ENCODE peak calls at places on chromosomes 4 and X, in four cellular contexts. One of them, this sample, is unnamed.

GRCh38 chrX:1524874-1525582 is 12.0 kb downstream of the P2RY8 start:
- DNase-seq in H1: no peak
- DNase-seq in K562: no peak
- DNase-seq in GM12878: no peak
- DNase-seq in this sample: no peak

GRCh38 chrX:82370978-82371646 is 1137.0 kb upstream of the POU3F4 start:
- DNase-seq in K562: no peak
- DNase-seq in H1: no peak
- DNase-seq in GM12878: no peak
- DNase-seq in this sample: no peak

GRCh38 chrX:51215266-51215665 is 117.4 kb upstream of the NUDT10 start:
- DNase-seq in H1: no peak
- DNase-seq in K562: peak; percentile 0
- DNase-seq in GM12878: no peak
- DNase-seq in this sample: no peak

GRCh38 chr4:173217727-173218126 is 49.1 kb downstream of the GALNT7 start:
- DNase-seq in H1: no peak
- DNase-seq in GM12878: no peak
- DNase-seq in K562: peak; percentile 56
- DNase-seq in this sample: no peak

GRCh38 chrX:38799995-38800394 is 1.3 kb upstream of the MID1IP1 start:
- DNase-seq in K562: peak; percentile 58
- DNase-seq in GM12878: no peak
- DNase-seq in H1: no peak
- DNase-seq in this sample: no peak

GRCh38 chr4:55637272-55637820 is 1.2 kb upstream of the NMU start:
- DNase-seq in K562: peak; percentile 88
- DNase-seq in GM12878: no peak
- DNase-seq in H1: no peak
- DNase-seq in this sample: no peak

GRCh38 chr4:117783716-117784115 is 250.6 kb upstream of the NDST3 start:
- DNase-seq in H1: no peak
- DNase-seq in GM12878: no peak
- DNase-seq in K562: no peak
- DNase-seq in this sample: no peak

GRCh38 chrX:15498741-15499140 is 1.9 kb upstream of the BMX start:
- DNase-seq in H1: no peak
- DNase-seq in GM12878: no peak
- DNase-seq in K562: no peak
- DNase-seq in this sample: no peak

GRCh38 chr4:66590488-66591215 is 920.4 kb upstream of the EPHA5 start:
- DNase-seq in K562: no peak
- DNase-seq in H1: no peak
- DNase-seq in GM12878: no peak
- DNase-seq in this sample: no peak

GRCh38 chrX:86148024-86148511 is at the start of gene DACH2:
- DNase-seq in GM12878: no peak
- DNase-seq in H1: peak; percentile 41
- DNase-seq in K562: peak; percentile 5
- DNase-seq in this sample: no peak

GRCh38 chr4:146179784-146180405 is 4.4 kb downstream of the LSM6 start:
- DNase-seq in H1: no peak
- DNase-seq in GM12878: no peak
- DNase-seq in K562: no peak
- DNase-seq in this sample: no peak

GRCh38 chr4:80336582-80336981 is 1.1 kb downstream of the CFAP299 start:
- DNase-seq in GM12878: no peak
- DNase-seq in H1: no peak
- DNase-seq in K562: peak; percentile 78
- DNase-seq in this sample: peak; percentile 18

GRCh38 chrX:51837451-51837850 is 56.0 kb upstream of the MAGED1 start:
- DNase-seq in K562: no peak
- DNase-seq in GM12878: no peak
- DNase-seq in H1: no peak
- DNase-seq in this sample: no peak

GRCh38 chrX:11386001-11386523 is 92.8 kb downstream of the AMELX start:
- DNase-seq in K562: peak; percentile 60
- DNase-seq in GM12878: no peak
- DNase-seq in H1: no peak
- DNase-seq in this sample: no peak

GRCh38 chrX:39891781-39892180 is 206.0 kb downstream of the BCOR start:
- DNase-seq in H1: no peak
- DNase-seq in K562: no peak
- DNase-seq in GM12878: peak; percentile 67
- DNase-seq in this sample: no peak

GRCh38 chrX:48919360-48919821 is 567 bp upstream of the PIM2 start:
- DNase-seq in GM12878: no peak
- DNase-seq in K562: no peak
- DNase-seq in H1: no peak
- DNase-seq in this sample: no peak

GRCh38 chr4:52911684-52912294 is 49.7 kb downstream of the RASL11B start:
- DNase-seq in K562: peak; percentile 83
- DNase-seq in H1: peak; percentile 59
- DNase-seq in GM12878: peak; percentile 9
- DNase-seq in this sample: peak; percentile 77

GRCh38 chr4:137664055-137664405 is 131.7 kb upstream of the PCDH18 start:
- DNase-seq in H1: no peak
- DNase-seq in GM12878: no peak
- DNase-seq in K562: no peak
- DNase-seq in this sample: no peak

GRCh38 chrX:119410854-119411253 is 11.7 kb downstream of the SLC25A43 start:
- DNase-seq in H1: no peak
- DNase-seq in K562: no peak
- DNase-seq in GM12878: no peak
- DNase-seq in this sample: no peak

GRCh38 chrX:119406739-119407138 is 7.6 kb downstream of the SLC25A43 start:
- DNase-seq in K562: peak; percentile 61
- DNase-seq in GM12878: no peak
- DNase-seq in H1: no peak
- DNase-seq in this sample: no peak

GRCh38 chrX:119411959-119412358 is 12.8 kb downstream of the SLC25A43 start:
- DNase-seq in GM12878: no peak
- DNase-seq in H1: no peak
- DNase-seq in K562: peak; percentile 55
- DNase-seq in this sample: no peak

GRCh38 chrX:119407681-119408080 is 8.5 kb downstream of the SLC25A43 start:
- DNase-seq in GM12878: no peak
- DNase-seq in K562: no peak
- DNase-seq in H1: no peak
- DNase-seq in this sample: no peak

DNA sequence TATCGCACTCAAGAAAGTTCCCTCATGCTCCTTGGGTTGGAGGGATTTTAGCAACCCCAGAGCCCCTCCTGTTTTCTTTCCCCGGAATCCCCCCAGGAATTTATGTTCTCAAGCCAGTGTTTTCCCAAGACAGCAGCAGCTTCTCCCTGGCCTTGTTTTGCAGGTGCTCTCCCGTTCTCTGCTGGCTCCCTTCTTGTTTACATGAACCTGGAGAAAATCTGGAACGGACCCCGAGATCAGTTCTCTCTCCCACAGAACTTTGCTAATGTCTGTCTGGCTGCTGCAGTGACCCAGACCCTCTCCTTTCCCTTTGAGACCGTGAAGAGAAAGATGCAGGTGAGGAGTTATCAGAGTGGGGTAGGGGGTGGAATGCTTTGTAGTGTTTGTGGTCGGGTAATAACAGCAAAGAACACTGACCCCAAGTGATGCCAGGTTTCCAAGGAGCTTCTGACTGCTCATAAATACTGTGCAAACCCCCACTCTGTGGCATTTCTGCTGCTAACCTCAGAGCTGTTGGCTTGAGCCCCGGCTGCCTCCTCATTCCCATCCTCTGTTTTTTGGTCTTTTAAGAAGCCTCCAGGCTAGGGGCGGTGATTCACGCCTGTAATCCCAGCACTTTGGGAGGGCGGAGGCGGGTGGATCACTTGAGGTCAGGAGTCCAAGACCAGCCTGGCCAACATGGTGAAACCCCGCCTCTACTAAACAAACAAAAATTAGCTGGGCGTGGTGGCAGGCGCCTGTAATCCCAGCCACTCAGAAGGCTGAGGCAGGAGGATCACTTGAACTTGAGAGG is 11.1 kb downstream of the SLC25A43 start:
- DNase-seq in H1: no peak
- DNase-seq in K562: peak; percentile 72
- DNase-seq in GM12878: no peak
- DNase-seq in this sample: peak; percentile 49
- TF ChIP-seq EGR1 in H1: no peak
- TF ChIP-seq EGR1 in K562: peak; percentile 71
- TF ChIP-seq EGR1 in GM12878: no peak
- TF ChIP-seq EGR1 in this sample: no peak

DNA sequence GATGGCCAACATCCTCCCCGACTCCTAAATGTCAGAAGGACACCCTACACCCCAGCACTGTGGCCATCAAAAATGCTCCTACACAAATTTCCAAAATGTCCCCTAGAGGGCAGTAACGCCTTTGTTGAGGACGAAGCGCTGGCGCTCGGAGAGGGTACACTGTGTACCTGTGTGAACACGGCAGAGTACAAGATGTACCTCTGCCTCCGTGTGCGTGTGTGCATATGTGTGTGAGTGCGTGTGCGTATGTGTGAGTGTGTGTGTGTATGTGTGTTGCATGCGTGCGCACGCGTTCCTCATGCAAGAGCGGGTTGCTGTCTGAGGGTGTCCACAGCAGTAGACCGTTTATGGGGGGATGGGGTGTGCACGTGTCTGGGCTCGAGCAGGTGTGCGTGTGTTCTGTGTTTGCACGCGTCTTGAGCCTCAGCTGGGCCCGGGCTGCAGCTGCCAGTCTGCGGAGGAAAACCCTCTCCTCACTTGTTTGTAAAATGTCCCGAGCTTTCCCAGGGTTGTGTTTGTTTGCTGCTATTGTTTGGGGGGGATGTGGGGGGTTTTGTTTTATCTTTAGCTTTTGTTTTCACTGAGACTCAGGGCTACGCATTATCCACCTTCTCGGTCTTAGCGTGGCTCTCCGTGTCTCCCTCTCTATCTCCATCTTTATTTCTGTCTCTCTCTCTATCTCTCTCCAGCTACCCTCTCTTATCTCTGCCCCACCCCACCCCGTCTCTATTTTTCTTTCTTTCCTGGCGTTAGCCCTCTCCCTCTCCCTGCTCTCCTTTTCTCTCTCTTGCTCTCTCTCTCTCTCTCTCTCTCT is 10.4 kb upstream of the TSPYL2 start:
- DNase-seq in H1: no peak
- DNase-seq in K562: peak; percentile 81
- DNase-seq in GM12878: peak; percentile 46
- DNase-seq in this sample: peak; percentile 50
- TF ChIP-seq RAD21 in H1: peak; percentile 77
- TF ChIP-seq RAD21 in K562: peak; percentile 63
- TF ChIP-seq RAD21 in GM12878: peak; percentile 84
- TF ChIP-seq RAD21 in this sample: peak; percentile 72

DNA sequence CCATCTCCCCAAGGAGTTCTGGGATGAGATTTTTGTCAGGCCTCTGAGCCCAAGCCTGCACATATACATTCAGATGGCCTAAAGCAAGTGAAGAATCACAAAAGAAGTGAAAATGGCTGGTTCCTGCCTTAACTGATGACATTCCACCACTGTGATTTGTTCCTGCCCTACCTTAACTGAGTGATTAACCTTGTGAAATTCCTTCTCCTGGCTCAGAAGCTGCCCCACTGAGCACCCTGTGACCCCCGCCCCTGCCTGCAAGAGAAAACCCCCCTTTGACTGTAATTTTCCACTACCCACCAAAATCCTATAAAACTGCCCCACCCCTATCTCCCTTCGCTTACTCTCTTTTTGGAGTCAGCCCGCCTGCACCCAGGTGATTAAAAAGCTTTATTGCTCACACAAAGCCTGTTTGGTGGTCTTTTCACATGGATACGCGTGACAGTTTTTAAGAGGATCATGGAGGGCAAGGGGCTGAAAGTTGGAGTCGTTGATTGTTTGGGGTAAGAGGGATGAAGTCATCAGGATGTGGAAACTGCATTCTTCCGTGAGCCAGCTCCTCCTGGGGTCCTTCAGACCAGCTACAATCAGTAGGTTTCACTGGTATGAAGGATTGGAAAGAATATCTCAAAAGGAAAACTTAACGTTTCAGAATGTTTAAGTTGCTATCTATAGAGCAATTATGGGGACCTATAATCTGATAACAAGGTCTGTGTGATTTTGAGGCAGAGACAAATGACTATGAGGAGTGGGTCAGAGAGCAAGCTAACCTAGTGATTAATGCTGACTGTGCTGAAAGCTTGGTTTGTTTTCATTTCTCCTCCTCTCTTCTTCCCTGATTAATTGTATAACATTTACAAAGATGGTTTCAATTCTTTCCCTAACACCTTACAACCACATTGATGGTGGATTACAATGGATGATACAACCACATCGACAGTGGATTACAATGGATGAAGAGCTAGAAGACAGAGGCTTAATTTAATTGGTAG is 28.6 kb upstream of the MAGEA11 start:
- DNase-seq in H1: no peak
- DNase-seq in GM12878: no peak
- DNase-seq in K562: no peak
- DNase-seq in this sample: no peak
- TF ChIP-seq EGR1 in H1: no peak
- TF ChIP-seq EGR1 in GM12878: no peak
- TF ChIP-seq EGR1 in K562: no peak
- TF ChIP-seq EGR1 in this sample: no peak

DNA sequence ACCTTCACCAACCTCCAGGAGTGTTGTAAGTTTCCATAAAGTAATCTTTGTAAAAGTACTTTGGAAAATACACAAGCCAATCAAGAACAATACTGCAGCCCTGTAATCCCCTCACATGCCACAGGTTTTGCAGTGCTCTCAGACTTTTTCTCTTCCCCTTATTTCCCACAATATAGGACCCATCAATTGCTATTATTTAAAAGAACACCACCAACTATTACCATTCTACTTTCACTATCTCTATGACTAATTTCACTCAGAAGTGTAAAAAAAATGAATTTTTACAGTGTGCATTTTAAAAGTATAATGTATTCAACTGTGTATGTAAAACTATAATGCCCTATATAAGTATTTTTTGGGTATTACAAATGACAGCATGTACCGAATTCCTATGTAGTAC is 1.7 kb downstream of the ATP8A1 start:
- DNase-seq in H1: no peak
- DNase-seq in K562: no peak
- DNase-seq in GM12878: no peak
- DNase-seq in this sample: no peak
- TF ChIP-seq RAD21 in H1: no peak
- TF ChIP-seq RAD21 in K562: no peak
- TF ChIP-seq RAD21 in GM12878: peak; percentile 4
- TF ChIP-seq RAD21 in this sample: no peak

GRCh38 chr4:23290656-23291055 is 597.9 kb downstream of the GBA3 start:
- DNase-seq in GM12878: no peak
- DNase-seq in H1: no peak
- DNase-seq in K562: peak; percentile 11
- DNase-seq in this sample: no peak
- TF ChIP-seq EGR1 in GM12878: no peak
- TF ChIP-seq EGR1 in H1: no peak
- TF ChIP-seq EGR1 in K562: no peak
- TF ChIP-seq EGR1 in this sample: no peak

GRCh38 chr4:40675166-40675565 is 45.5 kb upstream of the RBM47 start:
- DNase-seq in H1: no peak
- DNase-seq in GM12878: no peak
- DNase-seq in K562: no peak
- DNase-seq in this sample: no peak
- TF ChIP-seq RAD21 in H1: no peak
- TF ChIP-seq RAD21 in GM12878: no peak
- TF ChIP-seq RAD21 in K562: no peak
- TF ChIP-seq RAD21 in this sample: no peak